ENCODE peak calls at places on chromosomes 6 and 20, in five cellular contexts. J is left ventricle myocardium inferior, P is upper lobe of right lung, O is choroid plexus epithelial cell, R is brain microvascular endothelial cell. D is an unnamed sample.

GRCh38 chr6:52616271-52616670 is 39.4 kb upstream of the TRAM2 start:
- DNase-seq in J (no peak), O (no peak), R (no peak), P (no peak), D (no peak)

GRCh38 chr6:82006027-82006738 is 241.4 kb downstream of the IBTK start:
- DNase-seq in P (no peak), O (peak; percentile 76), R (peak; percentile 63), J (no peak), D (no peak)

GRCh38 chr20:40502431-40502992 is 186.5 kb downstream of the MAFB start:
- DNase-seq in J (no peak), P (no peak), R (no peak), O (no peak), D (no peak)

GRCh38 chr6:36323062-36323461 is 13.6 kb downstream of the BNIP5 start:
- DNase-seq in J (no peak), P (no peak), O (peak; percentile 23), R (no peak), D (no peak)

GRCh38 chr20:23114018-23114417 is 27.9 kb upstream of the CD93 start:
- DNase-seq in O (peak; percentile 33), P (peak; percentile 73), J (peak; percentile 69), R (no peak), D (no peak)

GRCh38 chr20:14521436-14521835 is 184.0 kb upstream of the FLRT3 start:
- DNase-seq in J (no peak), O (peak; percentile 12), P (no peak), R (no peak), D (no peak)

GRCh38 chr6:40165036-40165709 is 230.9 kb upstream of the MOCS1 start:
- DNase-seq in O (no peak), P (no peak), R (no peak), J (no peak), D (no peak)

GRCh38 chr6:139970591-139970991 is 596.1 kb upstream of the CITED2 start:
- DNase-seq in O (peak; percentile 73), R (no peak), P (no peak), J (no peak), D (no peak)

GRCh38 chr6:15453186-15453585 is 207.3 kb downstream of the JARID2 start:
- DNase-seq in O (no peak), P (no peak), R (no peak), J (no peak), D (no peak)

GRCh38 chr20:41204304-41205265 is 67.2 kb downstream of the PLCG1 start:
- DNase-seq in R (no peak), P (no peak), J (no peak), O (no peak), D (no peak)

GRCh38 chr20:19735446-19735845 is 22.6 kb upstream of the RIN2 start:
- DNase-seq in P (no peak), O (peak; percentile 86), J (peak; percentile 66), R (peak; percentile 88), D (no peak)

GRCh38 chr6:119035459-119035858 is 43.0 kb downstream of the FAM184A start:
- DNase-seq in J (no peak), R (no peak), P (no peak), O (no peak), D (no peak)

GRCh38 chr6:154154389-154154967 is 115.4 kb downstream of the OPRM1 start:
- DNase-seq in J (no peak), P (no peak), O (peak; percentile 88), R (peak; percentile 47), D (peak; percentile 61)

GRCh38 chr6:111482236-111482958 is 621 bp downstream of the REV3L start:
- DNase-seq in P (peak; percentile 83), J (peak; percentile 40), R (peak; percentile 28), O (peak; percentile 24), D (no peak)

GRCh38 chr6:52663120-52663934 is 7.6 kb upstream of the TMEM14A start:
- DNase-seq in O (peak; percentile 89), R (peak; percentile 43), P (no peak), J (no peak), D (peak; percentile 62)

GRCh38 chr6:96394727-96395126 is 126.9 kb upstream of the UFL1 start:
- DNase-seq in J (no peak), R (no peak), P (no peak), O (no peak), D (no peak)

GRCh38 chr6:16320533-16321340 is 82.3 kb downstream of the GMPR start:
- DNase-seq in J (no peak), P (no peak), R (no peak), O (peak; percentile 68), D (no peak)

GRCh38 chr20:62551408-62552323 is 75.9 kb upstream of the GATA5 start:
- DNase-seq in P (no peak), J (no peak), R (no peak), O (no peak), D (no peak)

DNA sequence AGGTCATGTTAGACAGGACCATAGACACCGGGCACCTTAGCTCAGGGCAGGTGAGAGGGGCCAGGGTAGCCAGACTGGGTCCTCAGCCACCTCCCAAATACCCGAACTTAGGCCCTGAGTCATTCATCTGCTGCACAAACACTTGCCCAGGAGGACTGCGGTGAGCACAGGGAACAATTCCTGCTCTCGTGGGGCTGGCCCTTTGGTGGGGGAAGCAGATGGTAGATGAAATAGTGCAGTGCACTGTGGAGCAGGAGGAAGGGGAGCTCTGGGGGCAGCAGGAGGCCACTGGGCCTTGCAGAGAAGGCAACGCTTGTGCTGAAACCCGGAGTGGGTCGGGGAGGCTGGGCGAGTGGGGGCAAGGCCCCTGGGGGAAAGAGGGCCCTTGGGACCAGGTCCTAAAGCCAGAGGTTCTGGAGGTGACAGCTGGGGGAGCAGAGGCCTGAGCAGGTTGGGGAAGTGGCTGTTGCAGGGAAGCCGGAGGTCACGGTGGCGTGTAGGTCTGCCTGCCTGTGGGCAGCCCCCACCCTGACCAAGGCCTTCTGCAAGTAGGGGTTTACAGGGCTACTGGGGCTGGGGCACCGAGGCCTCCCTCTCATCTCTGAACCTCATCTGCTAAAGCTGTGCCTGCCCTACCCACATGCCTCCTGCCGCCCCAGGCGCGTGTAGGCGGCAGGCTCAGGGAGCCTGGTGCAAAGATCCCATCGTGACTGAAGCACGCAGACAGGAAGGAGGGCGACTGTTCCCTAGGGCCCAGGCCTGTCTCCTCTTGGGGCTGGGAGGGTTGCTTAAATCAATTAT is 4.7 kb upstream of the NPBWR2 start:
- DNase-seq in J (peak; percentile 7), O (no peak), R (no peak), P (peak; percentile 61), D (no peak)
- TF ChIP-seq CTCF in J (no peak), O (no peak), R (no peak), P (no peak), D (no peak)

GRCh38 chr20:58619847-58620431 is 31.1 kb upstream of the STX16 start:
- DNase-seq in P (no peak), R (no peak), O (no peak), J (no peak), D (no peak)

GRCh38 chr20:58623579-58624473 is 27.3 kb upstream of the STX16 start:
- DNase-seq in J (peak; percentile 40), P (no peak), R (peak; percentile 96), O (peak; percentile 97), D (peak; percentile 59)

GRCh38 chr20:58624687-58625086 is 26.4 kb upstream of the STX16 start:
- DNase-seq in P (no peak), R (no peak), J (no peak), O (no peak), D (no peak)

GRCh38 chr20:58622671-58623578 is 28.2 kb upstream of the STX16 start:
- DNase-seq in R (peak; percentile 39), O (peak; percentile 32), J (no peak), P (no peak), D (no peak)

DNA sequence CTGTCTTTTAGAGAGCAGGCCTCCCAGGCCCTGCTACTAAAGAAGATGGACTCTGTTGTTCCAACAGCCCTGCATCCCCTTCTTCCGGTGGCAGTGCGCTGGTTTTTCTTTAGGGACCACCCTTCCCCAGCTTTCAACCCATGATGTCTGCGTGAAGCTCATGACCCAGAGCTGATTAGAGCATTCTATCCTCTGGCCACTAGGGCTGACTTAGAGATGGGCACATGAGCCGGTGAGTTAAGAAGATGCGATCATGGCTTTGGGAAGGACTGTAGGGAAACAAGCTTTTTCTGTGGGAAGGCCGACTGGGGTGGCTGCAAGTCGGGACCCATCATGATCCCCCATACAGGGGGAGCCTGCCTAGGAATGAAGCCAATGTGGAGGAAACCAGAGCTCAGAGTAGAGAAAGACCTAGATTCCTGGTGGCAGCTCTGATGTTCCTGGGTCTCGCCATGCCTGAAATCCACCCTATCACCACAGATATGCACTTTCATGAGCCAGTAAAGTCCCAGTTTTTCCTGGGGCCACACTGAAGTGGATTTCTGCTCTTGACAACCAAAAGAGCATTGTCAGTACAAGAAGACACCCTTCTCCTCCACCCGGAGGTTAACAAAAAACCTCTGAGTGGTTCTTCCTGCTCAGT is 29.1 kb upstream of the STX16 start:
- DNase-seq in R (no peak), O (no peak), J (no peak), P (no peak), D (no peak)
- TF ChIP-seq CTCF in R (peak; percentile 57), O (peak; percentile 42), J (no peak), P (no peak), D (no peak)

GRCh38 chr20:63956664-63957003 is 418 bp upstream of the UCKL1 start:
- DNase-seq in P (no peak), O (no peak), R (no peak), J (no peak), D (no peak)

GRCh38 chr20:63953764-63954429 is 2.3 kb downstream of the UCKL1 start:
- DNase-seq in R (no peak), J (no peak), P (no peak), O (no peak), D (no peak)

GRCh38 chr20:63957004-63957689 is 931 bp upstream of the UCKL1 start:
- DNase-seq in R (no peak), O (peak; percentile 75), J (peak; percentile 65), P (no peak), D (no peak)

GRCh38 chr20:63955846-63956663 is at the start of gene UCKL1:
- DNase-seq in O (peak; percentile 94), P (peak; percentile 96), R (peak; percentile 79), J (peak; percentile 92), D (peak; percentile 78)

GRCh38 chr20:63955281-63955845 is 853 bp downstream of the UCKL1 start:
- DNase-seq in J (peak; percentile 53), R (no peak), O (no peak), P (peak; percentile 86), D (no peak)
- TF ChIP-seq CTCF in J (peak; percentile 60), R (peak; percentile 26), O (no peak), P (peak; percentile 48), D (peak; percentile 24)

GRCh38 chr6:145704153-145704781 is 31.1 kb downstream of the EPM2A start:
- DNase-seq in O (peak; percentile 44), P (no peak), J (no peak), R (no peak), D (no peak)
- TF ChIP-seq CTCF in O (peak; percentile 47), P (peak; percentile 64), J (peak; percentile 61), R (no peak), D (peak; percentile 37)

GRCh38 chr6:4516206-4516605 is 260.0 kb upstream of the CDYL start:
- DNase-seq in J (no peak), R (no peak), P (no peak), O (peak; percentile 10), D (no peak)

GRCh38 chr6:4510906-4511625 is 265.1 kb upstream of the CDYL start:
- DNase-seq in J (no peak), O (no peak), P (no peak), R (no peak), D (no peak)

GRCh38 chr6:4512101-4512500 is 264.1 kb upstream of the CDYL start:
- DNase-seq in O (no peak), J (no peak), P (no peak), R (no peak), D (no peak)

GRCh38 chr6:4511626-4512010 is 264.6 kb upstream of the CDYL start:
- DNase-seq in J (no peak), O (no peak), R (no peak), P (no peak), D (no peak)

GRCh38 chr6:4513561-4513960 is 262.6 kb upstream of the CDYL start:
- DNase-seq in R (no peak), O (no peak), P (no peak), J (no peak), D (no peak)
- TF ChIP-seq CTCF in R (no peak), O (no peak), P (no peak), J (no peak), D (no peak)